ENCODE peak calls at places on chromosomes 11 and 22, in five cellular contexts. One of them, this sample, is unnamed.

GRCh38 chr11:103601230-103601846 is 435.1 kb upstream of the DDI1 start:
- DNase-seq in A549: peak; percentile 41
- DNase-seq in K562: peak; percentile 55
- DNase-seq in GM12878: no peak
- DNase-seq in HepG2: peak; percentile 35
- DNase-seq in this sample: peak; percentile 48

GRCh38 chr11:124732230-124732629 is 7.5 kb upstream of the NRGN start:
- DNase-seq in A549: no peak
- DNase-seq in K562: no peak
- DNase-seq in GM12878: no peak
- DNase-seq in HepG2: no peak
- DNase-seq in this sample: no peak

GRCh38 chr22:24128631-24129601 is 52.4 kb upstream of the SUSD2 start:
- DNase-seq in A549: no peak
- DNase-seq in K562: no peak
- DNase-seq in GM12878: no peak
- DNase-seq in HepG2: no peak
- DNase-seq in this sample: no peak

GRCh38 chr22:27726726-27727449 is 74.7 kb downstream of the MN1 start:
- DNase-seq in A549: peak; percentile 52
- DNase-seq in K562: peak; percentile 84
- DNase-seq in GM12878: no peak
- DNase-seq in HepG2: peak; percentile 4
- DNase-seq in this sample: no peak

GRCh38 chr11:120998581-120998980 is 25.3 kb upstream of the TBCEL start:
- DNase-seq in A549: no peak
- DNase-seq in K562: no peak
- DNase-seq in GM12878: no peak
- DNase-seq in HepG2: no peak
- DNase-seq in this sample: no peak

GRCh38 chr11:43947003-43947500 is 4.6 kb downstream of the C11orf96 start:
- DNase-seq in A549: no peak
- DNase-seq in K562: peak; percentile 49
- DNase-seq in GM12878: no peak
- DNase-seq in HepG2: peak; percentile 27
- DNase-seq in this sample: peak; percentile 39

GRCh38 chr11:13277719-13278619 is at the start of gene BMAL1:
- DNase-seq in A549: peak; percentile 28
- DNase-seq in K562: no peak
- DNase-seq in GM12878: no peak
- DNase-seq in HepG2: no peak
- DNase-seq in this sample: peak; percentile 39

GRCh38 chr22:41367039-41367679 is 14.6 kb upstream of the TEF start:
- DNase-seq in A549: peak; percentile 38
- DNase-seq in K562: peak; percentile 96
- DNase-seq in GM12878: no peak
- DNase-seq in HepG2: peak; percentile 80
- DNase-seq in this sample: peak; percentile 42

GRCh38 chr22:35448552-35448922 is 48.6 kb downstream of the MCM5 start:
- DNase-seq in A549: no peak
- DNase-seq in K562: no peak
- DNase-seq in GM12878: no peak
- DNase-seq in HepG2: no peak
- DNase-seq in this sample: no peak

DNA sequence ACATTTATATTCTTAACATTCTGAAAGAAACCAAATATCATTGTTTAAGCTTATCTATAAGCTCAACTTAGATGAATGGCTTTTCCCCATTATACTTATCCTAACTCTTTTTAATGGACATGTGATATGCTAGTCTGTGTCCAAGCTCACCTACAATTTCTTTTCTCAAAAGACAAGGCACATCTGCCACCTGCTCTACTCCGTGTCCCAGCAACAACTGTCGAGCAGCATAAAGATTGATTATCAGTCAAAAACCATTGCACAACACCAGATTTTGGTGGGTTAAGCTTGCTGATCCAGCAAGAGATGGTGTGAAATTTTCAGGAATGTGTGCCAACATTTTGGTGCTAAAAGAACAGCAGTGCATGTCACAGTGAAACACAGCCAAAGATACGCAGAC is 65.9 kb downstream of the DCDC1 start:
- DNase-seq in A549: no peak
- DNase-seq in K562: no peak
- DNase-seq in GM12878: no peak
- DNase-seq in HepG2: no peak
- DNase-seq in this sample: no peak
- TF ChIP-seq ESRRA in A549: no peak
- TF ChIP-seq ESRRA in K562: no peak
- TF ChIP-seq ESRRA in GM12878: no peak
- TF ChIP-seq ESRRA in HepG2: no peak
- TF ChIP-seq ESRRA in this sample: no peak

GRCh38 chr11:73140213-73141030 is 1.7 kb downstream of the FCHSD2 start:
- DNase-seq in A549: peak; percentile 56
- DNase-seq in K562: no peak
- DNase-seq in GM12878: no peak
- DNase-seq in HepG2: no peak
- DNase-seq in this sample: peak; percentile 45

GRCh38 chr11:73141031-73141308 is 1.1 kb downstream of the FCHSD2 start:
- DNase-seq in A549: peak; percentile 29
- DNase-seq in K562: peak; percentile 37
- DNase-seq in GM12878: no peak
- DNase-seq in HepG2: no peak
- DNase-seq in this sample: no peak

GRCh38 chr11:73143126-73143838 is 1.2 kb upstream of the FCHSD2 start:
- DNase-seq in A549: no peak
- DNase-seq in K562: peak; percentile 52
- DNase-seq in GM12878: no peak
- DNase-seq in HepG2: peak; percentile 67
- DNase-seq in this sample: no peak

GRCh38 chr11:73142128-73142377 is at the start of gene FCHSD2:
- DNase-seq in A549: no peak
- DNase-seq in K562: peak; percentile 92
- DNase-seq in GM12878: no peak
- DNase-seq in HepG2: no peak
- DNase-seq in this sample: no peak

DNA sequence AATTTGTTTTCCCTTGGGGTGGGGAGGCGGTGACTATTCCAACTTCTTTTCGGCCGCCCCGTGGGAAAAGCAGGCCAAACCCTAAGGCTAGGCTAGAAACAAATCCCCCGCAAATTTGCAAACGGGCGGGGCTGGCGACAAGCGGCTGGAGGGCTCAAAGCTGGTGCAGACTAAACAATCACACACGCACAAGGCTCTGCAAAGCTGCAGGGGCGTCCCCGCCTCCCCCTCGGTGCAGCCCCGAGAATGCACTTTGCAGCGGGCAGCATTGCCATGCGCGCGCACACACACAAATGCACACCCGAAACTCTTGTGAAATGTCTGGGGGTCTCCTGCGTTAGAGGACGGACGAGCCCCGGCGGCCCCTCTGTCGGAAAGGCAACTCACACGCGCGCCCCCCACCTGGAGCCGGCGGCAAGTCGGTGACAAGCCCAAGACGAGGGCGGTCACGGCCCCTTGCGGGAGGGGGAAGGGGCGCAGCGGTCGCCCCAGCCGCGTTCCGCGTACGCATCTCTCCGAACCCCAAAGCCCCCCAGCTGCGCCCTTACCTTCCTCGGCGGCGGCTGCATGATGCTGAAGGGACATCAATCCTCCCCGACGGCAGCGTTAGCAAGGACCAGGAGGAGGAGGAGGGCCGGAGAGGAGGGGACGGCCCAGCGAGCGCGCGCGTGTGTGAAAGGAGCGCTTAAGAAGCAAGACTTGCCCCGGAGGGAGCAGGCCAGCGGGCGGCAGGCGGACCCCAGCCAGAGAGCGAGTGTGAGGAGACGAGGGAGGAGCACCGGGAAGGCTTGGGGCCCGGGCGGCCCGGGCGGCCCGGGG is 600 bp downstream of the FCHSD2 start:
- DNase-seq in A549: peak; percentile 56
- DNase-seq in K562: peak; percentile 31
- DNase-seq in GM12878: no peak
- DNase-seq in HepG2: peak; percentile 47
- DNase-seq in this sample: peak; percentile 69
- TF ChIP-seq ESRRA in A549: no peak
- TF ChIP-seq ESRRA in K562: no peak
- TF ChIP-seq ESRRA in GM12878: no peak
- TF ChIP-seq ESRRA in HepG2: no peak
- TF ChIP-seq ESRRA in this sample: no peak

GRCh38 chr11:75150079-75150478 is 828 bp upstream of the SLCO2B1 start:
- DNase-seq in A549: no peak
- DNase-seq in K562: no peak
- DNase-seq in GM12878: no peak
- DNase-seq in HepG2: no peak
- DNase-seq in this sample: no peak

GRCh38 chr11:75152651-75153553 is 2.0 kb downstream of the SLCO2B1 start:
- DNase-seq in A549: no peak
- DNase-seq in K562: no peak
- DNase-seq in GM12878: no peak
- DNase-seq in HepG2: no peak
- DNase-seq in this sample: no peak

GRCh38 chr11:75151346-75152047 is 590 bp downstream of the SLCO2B1 start:
- DNase-seq in A549: no peak
- DNase-seq in K562: no peak
- DNase-seq in GM12878: no peak
- DNase-seq in HepG2: no peak
- DNase-seq in this sample: no peak

GRCh38 chr11:75152090-75152489 is 1.2 kb downstream of the SLCO2B1 start:
- DNase-seq in A549: no peak
- DNase-seq in K562: no peak
- DNase-seq in GM12878: no peak
- DNase-seq in HepG2: no peak
- DNase-seq in this sample: no peak

GRCh38 chr11:75150879-75151278 is at the start of gene SLCO2B1:
- DNase-seq in A549: no peak
- DNase-seq in K562: no peak
- DNase-seq in GM12878: no peak
- DNase-seq in HepG2: no peak
- DNase-seq in this sample: no peak
- TF ChIP-seq ESRRA in A549: no peak
- TF ChIP-seq ESRRA in K562: no peak
- TF ChIP-seq ESRRA in GM12878: no peak
- TF ChIP-seq ESRRA in HepG2: no peak
- TF ChIP-seq ESRRA in this sample: no peak

DNA sequence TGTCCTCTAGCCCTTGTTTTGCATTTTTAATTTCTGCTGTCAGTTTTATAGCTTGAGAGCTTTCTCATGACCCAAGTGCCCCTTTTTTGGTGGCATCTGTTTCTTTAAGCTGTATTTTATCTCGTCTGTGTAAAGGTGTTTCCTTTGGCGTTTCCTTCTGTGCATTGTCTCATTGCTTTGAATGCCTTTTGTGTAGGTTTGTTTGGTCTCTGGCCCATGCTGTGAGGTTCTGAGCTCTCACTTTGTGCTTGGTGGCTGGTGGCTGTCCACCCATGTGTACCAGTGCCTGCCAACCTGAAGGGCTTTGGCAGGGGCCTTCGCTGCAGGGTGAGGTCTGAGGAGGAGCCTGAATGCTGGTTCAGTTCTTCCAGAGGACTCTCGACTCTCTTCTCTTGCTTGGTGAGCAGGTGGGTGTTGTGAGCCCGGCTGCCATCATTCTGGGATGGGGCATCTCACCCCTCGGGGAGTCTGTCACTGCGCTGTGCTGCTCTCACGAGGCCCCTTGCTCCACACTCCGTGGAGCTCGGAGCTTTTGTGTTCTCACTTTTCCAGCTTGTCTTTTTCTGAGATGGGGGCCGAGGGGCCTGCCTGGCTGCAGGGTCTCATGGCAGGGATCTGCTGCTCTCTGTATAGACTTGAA is 14.9 kb downstream of the AP2A2 start:
- DNase-seq in A549: no peak
- DNase-seq in K562: no peak
- DNase-seq in GM12878: no peak
- DNase-seq in HepG2: no peak
- DNase-seq in this sample: no peak
- TF ChIP-seq ESRRA in A549: no peak
- TF ChIP-seq ESRRA in K562: no peak
- TF ChIP-seq ESRRA in GM12878: no peak
- TF ChIP-seq ESRRA in HepG2: no peak
- TF ChIP-seq ESRRA in this sample: no peak